ENCODE peak calls at places on chromosomes 7 and 10, in seven cellular contexts. U, A, Y, S, C, H and I are unnamed samples.

GRCh38 chr10:132319853-132320669 is 11.9 kb upstream of the LRRC27 start:
- DNase-seq in A (no peak), H (peak; percentile 62), S (no peak), U (no peak), Y (no peak), C (no peak), I (peak; percentile 94)

GRCh38 chr7:132117181-132117580 is 459.1 kb downstream of the PLXNA4 start:
- DNase-seq in C (no peak), U (peak; percentile 30), Y (no peak), A (no peak), S (no peak), H (peak; percentile 27), I (peak; percentile 86)

GRCh38 chr10:3059974-3060373 is 7.4 kb upstream of the PFKP start:
- DNase-seq in Y (no peak), A (no peak), S (no peak), H (no peak), C (no peak), U (no peak), I (no peak)

GRCh38 chr7:130144632-130145171 is 60.5 kb downstream of the TMEM209 start:
- DNase-seq in S (no peak), U (no peak), Y (peak; percentile 24), C (no peak), A (no peak), H (no peak), I (peak; percentile 81)

GRCh38 chr10:70982443-70982842 is 94.1 kb upstream of the PCBD1 start:
- DNase-seq in U (no peak), H (no peak), Y (no peak), C (no peak), S (no peak), A (no peak), I (no peak)

GRCh38 chr10:76839276-76839675 is 798.3 kb downstream of the KCNMA1 start:
- DNase-seq in S (no peak), U (no peak), A (no peak), Y (no peak), H (no peak), C (no peak), I (peak; percentile 7)

GRCh38 chr7:6934981-6935380 is 108.9 kb upstream of the CCZ1B start:
- DNase-seq in A (no peak), S (no peak), Y (no peak), U (no peak), H (no peak), C (no peak), I (no peak)

GRCh38 chr7:42373285-42373684 is 136.3 kb upstream of the GLI3 start:
- DNase-seq in A (no peak), C (no peak), S (no peak), Y (no peak), H (no peak), U (no peak), I (no peak)

GRCh38 chr7:2465928-2466327 is 10.3 kb downstream of the GRIFIN start:
- DNase-seq in A (no peak), S (no peak), U (peak; percentile 40), H (no peak), C (no peak), Y (no peak), I (no peak)

GRCh38 chr10:43971981-43972380 is 323.3 kb upstream of the ZNF32 start:
- DNase-seq in H (no peak), Y (no peak), U (no peak), S (no peak), A (no peak), C (no peak), I (no peak)

GRCh38 chr7:140269004-140269638 is 92.3 kb upstream of the KDM7A start:
- DNase-seq in S (no peak), U (no peak), A (no peak), H (no peak), Y (no peak), C (no peak), I (no peak)

GRCh38 chr7:41916450-41916927 is 213.6 kb upstream of the INHBA start:
- DNase-seq in H (peak; percentile 65), U (no peak), Y (no peak), A (no peak), C (no peak), S (no peak), I (peak; percentile 98)

GRCh38 chr7:90119178-90119971 is 34.9 kb upstream of the STEAP1 start:
- DNase-seq in U (peak; percentile 73), H (peak; percentile 11), Y (no peak), S (no peak), A (peak; percentile 48), C (peak; percentile 55), I (peak; percentile 44)

GRCh38 chr10:74825033-74825370 is 1.4 kb upstream of the KAT6B start:
- DNase-seq in A (peak; percentile 67), S (peak; percentile 66), C (peak; percentile 57), U (no peak), Y (no peak), H (peak; percentile 48), I (peak; percentile 42)

GRCh38 chr7:94434031-94434430 is 39.3 kb downstream of the COL1A2 start:
- DNase-seq in S (no peak), U (no peak), H (no peak), Y (no peak), C (no peak), A (no peak), I (peak; percentile 83)

GRCh38 chr10:127186846-127187245 is 9.5 kb downstream of the INSYN2A start:
- DNase-seq in A (no peak), H (no peak), Y (no peak), U (peak; percentile 28), S (no peak), C (no peak), I (no peak)

GRCh38 chr7:21507627-21508343 is 35.1 kb upstream of the DNAH11 start:
- DNase-seq in Y (peak; percentile 4), A (peak; percentile 66), C (peak; percentile 84), S (peak; percentile 11), H (peak; percentile 40), U (peak; percentile 19), I (peak; percentile 54)

GRCh38 chr7:87511510-87511909 is 36.0 kb upstream of the ABCB4 start:
- DNase-seq in Y (no peak), U (no peak), C (no peak), S (no peak), H (no peak), A (no peak), I (no peak)

GRCh38 chr7:69189406-69189805 is 408.9 kb upstream of the AUTS2 start:
- DNase-seq in U (no peak), Y (no peak), C (no peak), H (no peak), A (no peak), S (no peak), I (no peak)

GRCh38 chr7:151363182-151363581 is 21.6 kb downstream of the NUB1 start:
- DNase-seq in H (no peak), A (no peak), Y (no peak), U (no peak), C (no peak), S (no peak), I (no peak)

GRCh38 chr7:1924185-1924817 is 254.2 kb downstream of the ELFN1 start:
- DNase-seq in C (no peak), U (no peak), H (no peak), A (no peak), S (no peak), Y (no peak), I (no peak)

GRCh38 chr7:3753868-3754267 is 452.8 kb downstream of the SDK1 start:
- DNase-seq in A (no peak), C (no peak), H (no peak), Y (no peak), U (peak; percentile 59), S (no peak), I (no peak)

GRCh38 chr10:86957471-86958108 is at the start of gene MMRN2:
- DNase-seq in C (no peak), A (no peak), S (no peak), U (no peak), Y (no peak), H (no peak), I (no peak)

GRCh38 chr10:5568984-5569383 is 44.2 kb downstream of the CALML3 start:
- DNase-seq in C (no peak), S (no peak), H (no peak), U (no peak), A (no peak), Y (no peak), I (no peak)
- H3K4me1 ChIP-seq in C (no peaks in the 10 kb centered on the region), S (peaks cover 5% of the 10 kb centered on the region), H (peaks cover 14% of the 10 kb centered on the region), U (peaks cover 13% of the 10 kb centered on the region), A (peaks cover 6% of the 10 kb centered on the region), Y (peaks cover 2% of the 10 kb centered on the region), I (peaks cover 32% of the 10 kb centered on the region)

DNA sequence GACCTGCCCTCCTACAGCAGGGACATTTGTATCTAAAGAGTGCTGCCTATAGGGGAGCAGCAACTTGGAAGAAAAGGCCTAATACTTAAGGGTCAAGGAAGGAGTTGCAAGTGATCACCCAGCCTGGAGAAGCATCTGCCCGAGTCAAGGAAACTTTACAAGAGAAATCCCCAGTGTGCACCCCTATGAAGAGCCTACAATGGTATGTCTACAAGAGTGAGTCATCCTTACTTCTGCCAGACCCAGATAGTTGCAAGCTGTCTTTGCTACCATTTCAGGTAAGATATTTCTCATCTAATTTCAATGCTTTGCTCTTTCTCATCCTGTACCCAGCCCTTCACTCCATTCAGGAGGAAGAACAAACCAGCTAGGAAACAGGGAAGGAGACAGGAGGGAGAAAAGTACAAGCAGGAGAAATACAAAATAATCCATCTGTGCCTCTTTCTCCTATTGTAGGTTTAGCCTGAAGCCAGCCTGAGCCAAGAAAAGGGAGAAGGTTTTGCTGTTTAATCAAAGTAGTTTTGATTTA is 34.4 kb upstream of the AGR3 start:
- DNase-seq in S (no peak), Y (no peak), H (peak; percentile 61), A (no peak), U (no peak), C (no peak), I (peak; percentile 81)
- H3K4me2 ChIP-seq in S (peak overlapping the region; percentile 9), Y (peak overlapping the region; percentile 40), H (peak overlapping the region; percentile 29), A (no peak overlapping the region), U (peak overlapping the region; percentile 38), C (no peak overlapping the region), I (peak overlapping the region; percentile 3)

DNA sequence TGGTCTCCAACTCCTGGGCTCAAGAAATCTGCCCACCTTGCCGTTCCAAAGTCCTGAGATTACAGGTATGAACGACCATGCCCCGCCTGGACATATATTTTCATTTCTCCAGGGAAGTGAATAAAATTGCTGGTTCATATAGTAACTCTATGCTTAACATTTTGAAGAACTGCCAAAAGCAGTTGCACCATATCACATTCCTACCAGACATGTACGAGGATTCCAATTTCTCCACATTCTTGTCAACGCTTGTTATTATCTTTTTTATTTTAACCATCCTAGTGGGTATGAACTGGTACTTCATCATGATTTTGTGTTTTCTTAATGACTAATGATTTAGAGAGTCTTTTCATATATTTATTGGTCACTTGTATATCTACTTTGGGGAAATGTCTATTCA is 21.9 kb upstream of the CPN1 start:
- DNase-seq in C (no peak), Y (no peak), H (no peak), S (no peak), A (no peak), U (no peak), I (no peak)
- TF ChIP-seq EZH2phosphoT487 in C (no peak), Y (no peak), H (no peak), S (no peak), A (no peak), U (no peak), I (no peak)

DNA sequence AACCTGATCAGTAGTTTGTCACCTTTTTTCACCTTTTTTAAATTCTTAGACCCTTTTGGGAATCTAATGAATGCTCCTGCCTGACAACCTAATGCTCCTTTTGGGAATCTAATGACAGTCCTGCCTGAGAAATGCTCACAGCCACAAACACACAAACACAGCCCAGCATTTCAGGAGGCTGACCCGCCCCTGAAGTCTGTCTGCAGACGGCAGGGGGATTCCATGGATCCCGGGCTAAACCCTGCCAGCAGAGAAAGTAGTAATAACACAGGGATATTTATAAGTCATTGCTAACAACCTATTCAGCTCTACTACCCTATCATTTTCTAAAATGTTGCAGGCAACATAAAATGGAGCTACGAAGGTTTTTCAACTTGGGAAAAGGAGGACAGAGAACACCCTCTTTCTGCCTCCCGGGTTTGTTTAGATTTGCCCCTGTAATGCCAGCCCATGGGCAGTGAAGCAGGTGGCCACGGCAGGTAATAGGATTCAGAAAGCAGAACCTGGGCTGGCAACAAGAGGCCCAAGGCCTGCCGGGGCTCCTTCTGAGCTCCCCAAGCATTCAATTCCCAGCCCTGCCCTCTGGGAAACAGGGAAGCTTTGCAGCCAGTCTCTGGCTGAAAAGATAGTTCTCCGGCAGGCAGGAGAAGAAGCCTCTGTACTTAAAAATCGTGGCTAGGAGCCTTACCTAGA is 65.2 kb downstream of the CREB3L2 start:
- DNase-seq in H (no peak), A (peak; percentile 20), C (no peak), Y (no peak), U (no peak), S (no peak), I (no peak)
- H3K4me1 ChIP-seq in H (peaks cover 55% of the 10 kb centered on the region), A (peaks cover 14% of the 10 kb centered on the region), C (peaks cover 46% of the 10 kb centered on the region), Y (peaks cover 11% of the 10 kb centered on the region), U (peaks cover 39% of the 10 kb centered on the region), S (peaks cover 19% of the 10 kb centered on the region), I (peaks cover 60% of the 10 kb centered on the region)